ENCODE peak calls at places on chromosomes 13 and 19, in five cellular contexts. F is psoas muscle, O is brain microvascular endothelial cell, A is upper lobe of right lung, J is IMR-90. T is an unnamed sample.

GRCh38 chr19:13053761-13054604 is 48.7 kb downstream of the LYL1 start:
- DNase-seq in F (peak; percentile 90), J (peak; percentile 96), A (peak; percentile 90), O (peak; percentile 89), T (peak; percentile 86)

GRCh38 chr19:11479470-11480080 is 1.3 kb downstream of the ELAVL3 start:
- DNase-seq in J (no peak), A (no peak), O (no peak), F (peak; percentile 65), T (no peak)

GRCh38 chr19:31214086-31214485 is 135.2 kb downstream of the TSHZ3 start:
- DNase-seq in O (peak; percentile 99), J (peak; percentile 100), F (peak; percentile 87), A (peak; percentile 65), T (peak; percentile 96)

GRCh38 chr19:14149509-14149994 is 13.2 kb upstream of the ASF1B start:
- DNase-seq in A (no peak), O (no peak), F (peak; percentile 80), J (no peak), T (no peak)

GRCh38 chr19:35224681-35225604 is 3.6 kb downstream of the FAM187B start:
- DNase-seq in O (no peak), F (no peak), A (peak; percentile 72), J (no peak), T (no peak)

GRCh38 chr13:59673301-59673700 is 490.4 kb downstream of the DIAPH3 start:
- DNase-seq in F (no peak), J (peak; percentile 28), O (no peak), A (no peak), T (no peak)

GRCh38 chr19:49637865-49638350 is 2.0 kb downstream of the RRAS start:
- DNase-seq in J (peak; percentile 62), F (peak; percentile 93), O (peak; percentile 62), A (peak; percentile 92), T (peak; percentile 34)

GRCh38 chr19:6313398-6313969 is 19.9 kb downstream of the ACER1 start:
- DNase-seq in A (no peak), F (no peak), O (no peak), J (no peak), T (no peak)

GRCh38 chr13:39655041-39655568 is 357 bp upstream of the COG6 start:
- DNase-seq in J (no peak), F (no peak), A (no peak), O (no peak), T (no peak)

GRCh38 chr19:610801-611505 is 21.3 kb downstream of the HCN2 start:
- DNase-seq in O (peak; percentile 92), F (peak; percentile 79), J (peak; percentile 76), A (no peak), T (no peak)

GRCh38 chr19:4803736-4804695 is 12.5 kb downstream of the FEM1A start:
- DNase-seq in F (peak; percentile 84), A (peak; percentile 80), O (peak; percentile 34), J (peak; percentile 37), T (no peak)

GRCh38 chr19:12783849-12784393 is 7.4 kb upstream of the JUNB start:
- DNase-seq in A (peak; percentile 87), O (no peak), F (peak; percentile 77), J (no peak), T (no peak)

GRCh38 chr19:49347835-49348234 is 12.6 kb downstream of the CD37 start:
- DNase-seq in A (no peak), J (peak; percentile 82), F (no peak), O (peak; percentile 54), T (peak; percentile 65)

GRCh38 chr19:5617080-5617479 is 5.5 kb downstream of the SAFB2 start:
- DNase-seq in F (no peak), J (no peak), O (no peak), A (no peak), T (no peak)

GRCh38 chr13:93230466-93230865 is 3.9 kb downstream of the GPC6 start:
- DNase-seq in J (peak; percentile 89), O (no peak), F (no peak), A (no peak), T (no peak)

GRCh38 chr19:47190167-47190727 is 40.8 kb downstream of the BBC3 start:
- DNase-seq in O (peak; percentile 63), F (peak; percentile 50), A (peak; percentile 90), J (peak; percentile 71), T (no peak)

GRCh38 chr13:109576331-109576813 is 210.0 kb downstream of the IRS2 start:
- DNase-seq in J (no peak), F (no peak), O (peak; percentile 10), A (no peak), T (no peak)

GRCh38 chr19:53294786-53295441 is 27.4 kb upstream of the VN1R4 start:
- DNase-seq in F (no peak), J (no peak), A (no peak), O (no peak), T (no peak)

GRCh38 chr13:94800423-94800822 is 88.1 kb upstream of the SOX21 start:
- DNase-seq in F (no peak), J (no peak), O (no peak), A (no peak), T (no peak)

GRCh38 chr13:113970810-113971470 is 2.9 kb downstream of the C13orf46 start:
- DNase-seq in J (peak; percentile 23), O (no peak), A (peak; percentile 87), F (peak; percentile 83), T (no peak)

GRCh38 chr19:19115954-19116353 is 22.3 kb downstream of the TMEM161A start:
- DNase-seq in F (peak; percentile 78), A (peak; percentile 77), O (no peak), J (no peak), T (no peak)

GRCh38 chr19:18543814-18544475 is 572 bp upstream of the FKBP8 start:
- DNase-seq in A (peak; percentile 72), F (no peak), J (peak; percentile 40), O (peak; percentile 62), T (no peak)

GRCh38 chr13:76148926-76149325 is 512.8 kb downstream of the LMO7 start:
- DNase-seq in O (peak; percentile 84), J (peak; percentile 93), A (no peak), F (no peak), T (peak; percentile 59)

GRCh38 chr19:4487572-4487971 is 15.5 kb downstream of the HDGFL2 start:
- DNase-seq in F (no peak), J (no peak), A (no peak), O (no peak), T (no peak)

GRCh38 chr19:50414850-50415660 is 3.7 kb upstream of the SPIB start:
- DNase-seq in F (peak; percentile 87), O (peak; percentile 64), J (peak; percentile 54), A (peak; percentile 92), T (no peak)

GRCh38 chr13:44241638-44242037 is 132.0 kb upstream of the SERP2 start:
- DNase-seq in A (no peak), F (no peak), O (no peak), J (no peak), T (no peak)

GRCh38 chr13:109332501-109333499 is 453.6 kb downstream of the IRS2 start:
- DNase-seq in J (no peak), F (no peak), A (no peak), O (no peak), T (no peak)

GRCh38 chr13:109389456-109389855 is 396.9 kb downstream of the IRS2 start:
- DNase-seq in F (no peak), A (no peak), J (peak; percentile 37), O (no peak), T (no peak)

GRCh38 chr19:34503546-34504272 is 22.2 kb downstream of the WTIP start:
- DNase-seq in O (no peak), A (peak; percentile 60), J (no peak), F (no peak), T (no peak)

GRCh38 chr19:43562211-43562697 is 13.1 kb downstream of the XRCC1 start:
- DNase-seq in F (no peak), O (no peak), A (no peak), J (no peak), T (no peak)
- H3K4me3 ChIP-seq in F (no peak overlapping the region), O (no peak overlapping the region), A (no peak overlapping the region), J (no peak overlapping the region), T (no peak overlapping the region)

GRCh38 chr13:20369886-20370361 is 137.8 kb upstream of the GJB6 start:
- DNase-seq in O (no peak), J (no peak), F (no peak), A (no peak), T (no peak)
- TF ChIP-seq CTCF in O (no peak), J (no peak), F (no peak), A (no peak), T (no peak)

DNA sequence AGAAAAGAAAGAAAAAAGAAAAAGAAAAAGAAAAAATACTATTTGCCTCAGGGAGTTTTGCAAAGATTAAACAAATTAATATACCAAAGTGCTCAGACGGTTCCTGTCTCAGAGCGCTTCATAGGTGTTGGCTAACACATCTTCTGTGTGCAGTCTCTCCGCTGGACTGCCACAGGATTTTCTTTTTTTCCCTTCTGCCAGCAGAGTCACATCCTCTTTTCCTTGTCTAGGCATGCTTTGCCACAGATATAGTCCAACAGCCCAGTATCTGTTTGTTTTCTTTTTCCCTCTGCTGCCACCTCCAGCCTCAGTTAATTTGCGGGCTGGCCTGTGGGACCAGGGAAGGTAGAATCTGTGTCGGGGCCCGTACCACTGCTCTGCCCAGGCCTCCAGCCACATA is 3.4 kb upstream of the URAD start:
- DNase-seq in F (no peak), A (no peak), J (no peak), O (no peak), T (no peak)
- H3K27me3 ChIP-seq in F (peaks cover 4% of the 10 kb centered on the region), A (peaks cover 25% of the 10 kb centered on the region), J (peaks cover 36% of the 10 kb centered on the region), O (peaks cover 8% of the 10 kb centered on the region), T (peaks cover 9% of the 10 kb centered on the region)

GRCh38 chr13:99345345-99345744 is 38.1 kb upstream of the GPR183 start:
- DNase-seq in J (no peak), A (no peak), O (no peak), F (peak; percentile 35), T (no peak)
- H3K4me3 ChIP-seq in J (no peak overlapping the region), A (no peak overlapping the region), O (no peak overlapping the region), F (no peak overlapping the region), T (no peak overlapping the region)

GRCh38 chr13:112748947-112749346 is 59.1 kb downstream of the ATP11A start:
- DNase-seq in A (peak; percentile 72), O (no peak), J (no peak), F (peak; percentile 83), T (no peak)
- TF ChIP-seq CTCF in A (no peak), O (no peak), J (no peak), F (no peak), T (no peak)

GRCh38 chr19:39307822-39308530 is 11.8 kb downstream of the IFNL1 start:
- DNase-seq in F (no peak), O (no peak), J (no peak), A (no peak), T (no peak)
- H3K27me3 ChIP-seq in F (peaks cover 24% of the 10 kb centered on the region), O (peaks cover 43% of the 10 kb centered on the region), J (peaks cover 63% of the 10 kb centered on the region), A (peaks cover 18% of the 10 kb centered on the region), T (peaks cover 19% of the 10 kb centered on the region)

GRCh38 chr19:58406818-58407657 is 1.4 kb upstream of the ZNF584 start:
- DNase-seq in A (no peak), J (no peak), F (no peak), O (no peak), T (no peak)
- H3K4me3 ChIP-seq in A (peak overlapping the region; percentile 97), J (peak overlapping the region; percentile 95), F (peak overlapping the region; percentile 86), O (peak overlapping the region; percentile 95), T (peak overlapping the region; percentile 68)